ENCODE peak calls at places on chromosomes 13 and 19, in six cellular contexts. L is SJSA1; Q is MM.1S; S is mesenchymal stem cell; F is psoas muscle; X is CD8-positive, alpha-beta T cell. P is an unnamed sample.
A peak's percentile ranks its signal among the peaks of the same experiment; 100 is the strongest.

GRCh38 chr13:79522583-79522982 is 41.6 kb downstream of the NDFIP2 start:
- DNase-seq in L (no peak), Q (peak; percentile 77), S (no peak), F (no peak), X (no peak), P (no peak)

GRCh38 chr19:7699422-7700127 is 2.4 kb downstream of the FCER2 start:
- DNase-seq in L (no peak), Q (no peak), S (no peak), F (no peak), X (no peak), P (no peak)

GRCh38 chr19:48928164-48929005 is 5.1 kb upstream of the DHDH start:
- DNase-seq in L (no peak), Q (no peak), S (no peak), F (no peak), X (no peak), P (no peak)

GRCh38 chr13:60837806-60838205 is 440.8 kb downstream of the TDRD3 start:
- DNase-seq in L (no peak), Q (no peak), S (peak; percentile 3), F (no peak), X (no peak), P (no peak)

GRCh38 chr19:38252935-38253691 is 3.1 kb downstream of the PPP1R14A start:
- DNase-seq in L (no peak), Q (no peak), S (peak; percentile 51), F (peak; percentile 57), X (no peak), P (peak; percentile 74)

GRCh38 chr13:69279213-69279612 is 828.4 kb upstream of the ATXN8OS start:
- DNase-seq in L (no peak), Q (peak; percentile 40), S (no peak), F (no peak), X (no peak), P (no peak)

GRCh38 chr19:20254151-20254550 is 87.1 kb downstream of the ZNF486 start:
- DNase-seq in L (no peak), Q (no peak), S (no peak), F (no peak), X (no peak), P (no peak)

GRCh38 chr13:113208424-113209335 is at the start of gene PCID2:
- DNase-seq in L (peak; percentile 86), Q (peak; percentile 92), S (peak; percentile 90), F (peak; percentile 94), X (peak; percentile 91), P (peak; percentile 96)

GRCh38 chr19:10826236-10826635 is 9.8 kb downstream of the TMED1 start:
- DNase-seq in L (no peak), Q (no peak), S (no peak), F (peak; percentile 33), X (no peak), P (peak; percentile 18)

GRCh38 chr13:60591348-60591747 is 194.3 kb downstream of the TDRD3 start:
- DNase-seq in L (peak; percentile 80), Q (no peak), S (no peak), F (no peak), X (no peak), P (no peak)

GRCh38 chr13:51058461-51059167 is 52.5 kb downstream of the C13orf42 start:
- DNase-seq in L (no peak), Q (no peak), S (no peak), F (no peak), X (no peak), P (no peak)

GRCh38 chr13:46113596-46113995 is 8.8 kb upstream of the CPB2 start:
- DNase-seq in L (no peak), Q (no peak), S (peak; percentile 74), F (no peak), X (no peak), P (no peak)

GRCh38 chr13:99955107-99955746 is 16.3 kb downstream of the ZIC5 start:
- DNase-seq in L (no peak), Q (no peak), S (no peak), F (no peak), X (no peak), P (no peak)

GRCh38 chr19:5707576-5708575 is 12.1 kb downstream of the LONP1 start:
- DNase-seq in L (no peak), Q (no peak), S (no peak), F (no peak), X (no peak), P (peak; percentile 58)

GRCh38 chr13:53821632-53822031 is 793.0 kb downstream of the OLFM4 start:
- DNase-seq in L (no peak), Q (no peak), S (no peak), F (no peak), X (no peak), P (peak; percentile 9)

GRCh38 chr19:5380215-5380919 is 39.8 kb upstream of the PTPRS start:
- DNase-seq in L (no peak), Q (no peak), S (no peak), F (no peak), X (no peak), P (no peak)

GRCh38 chr19:5345895-5346386 is 5.3 kb upstream of the PTPRS start:
- DNase-seq in L (peak; percentile 85), Q (no peak), S (peak; percentile 70), F (no peak), X (no peak), P (no peak)

GRCh38 chr13:99737456-99737855 is 234.1 kb downstream of the ZIC5 start:
- DNase-seq in L (peak; percentile 52), Q (no peak), S (no peak), F (no peak), X (no peak), P (no peak)

GRCh38 chr13:108272333-108272732 is 2.8 kb downstream of the TNFSF13B start:
- DNase-seq in L (no peak), Q (no peak), S (peak; percentile 28), F (no peak), X (no peak), P (no peak)

GRCh38 chr13:34731486-34731885 is 210.6 kb upstream of the NBEA start:
- DNase-seq in L (no peak), Q (no peak), S (peak; percentile 10), F (no peak), X (no peak), P (no peak)

GRCh38 chr19:11479470-11480080 is 1.3 kb downstream of the ELAVL3 start:
- DNase-seq in L (no peak), Q (no peak), S (no peak), F (peak; percentile 65), X (no peak), P (peak; percentile 71)

GRCh38 chr13:35855531-35856019 is 275.6 kb downstream of the DCLK1 start:
- DNase-seq in L (no peak), Q (no peak), S (no peak), F (no peak), X (no peak), P (no peak)

GRCh38 chr19:13139633-13140311 is 10.4 kb downstream of the STX10 start:
- DNase-seq in L (no peak), Q (no peak), S (no peak), F (no peak), X (no peak), P (no peak)

GRCh38 chr19:28168557-28168956 is 1044.4 kb downstream of the UQCRFS1 start:
- DNase-seq in L (no peak), Q (no peak), S (no peak), F (no peak), X (no peak), P (no peak)

GRCh38 chr13:34655554-34655953 is 286.5 kb upstream of the NBEA start:
- DNase-seq in L (no peak), Q (no peak), S (peak; percentile 7), F (no peak), X (no peak), P (no peak)

GRCh38 chr13:47897411-47898050 is 103.5 kb downstream of the SUCLA2 start:
- DNase-seq in L (no peak), Q (no peak), S (no peak), F (no peak), X (no peak), P (no peak)

GRCh38 chr13:98476106-98476505 is 100.8 kb downstream of the STK24 start:
- DNase-seq in L (no peak), Q (no peak), S (no peak), F (no peak), X (peak; percentile 67), P (peak; percentile 39)

GRCh38 chr19:48965806-48966540 is 864 bp downstream of the FTL start:
- DNase-seq in L (peak; percentile 86), Q (peak; percentile 90), S (peak; percentile 85), F (peak; percentile 94), X (peak; percentile 85), P (peak; percentile 95)

GRCh38 chr13:25929816-25930215 is 122.0 kb downstream of the SHISA2 start:
- DNase-seq in L (no peak), Q (no peak), S (no peak), F (no peak), X (no peak), P (no peak)

GRCh38 chr13:25927966-25928365 is 123.8 kb downstream of the SHISA2 start:
- DNase-seq in L (no peak), Q (no peak), S (no peak), F (no peak), X (no peak), P (no peak)

GRCh38 chr13:25932353-25932752 is 119.5 kb downstream of the SHISA2 start:
- DNase-seq in L (no peak), Q (no peak), S (no peak), F (no peak), X (no peak), P (no peak)

GRCh38 chr13:25928941-25929505 is 122.8 kb downstream of the SHISA2 start:
- DNase-seq in L (no peak), Q (no peak), S (peak; percentile 54), F (no peak), X (no peak), P (no peak)

GRCh38 chr13:25930655-25931054 is 121.2 kb downstream of the SHISA2 start:
- DNase-seq in L (no peak), Q (no peak), S (no peak), F (no peak), X (no peak), P (no peak)
- H3K27me3 ChIP-seq in L (no peaks in the 10 kb centered on the region), Q (no peaks in the 10 kb centered on the region), S (peaks cover 33% of the 10 kb centered on the region), F (no peaks in the 10 kb centered on the region), X (no peaks in the 10 kb centered on the region), P (no peaks in the 10 kb centered on the region)

DNA sequence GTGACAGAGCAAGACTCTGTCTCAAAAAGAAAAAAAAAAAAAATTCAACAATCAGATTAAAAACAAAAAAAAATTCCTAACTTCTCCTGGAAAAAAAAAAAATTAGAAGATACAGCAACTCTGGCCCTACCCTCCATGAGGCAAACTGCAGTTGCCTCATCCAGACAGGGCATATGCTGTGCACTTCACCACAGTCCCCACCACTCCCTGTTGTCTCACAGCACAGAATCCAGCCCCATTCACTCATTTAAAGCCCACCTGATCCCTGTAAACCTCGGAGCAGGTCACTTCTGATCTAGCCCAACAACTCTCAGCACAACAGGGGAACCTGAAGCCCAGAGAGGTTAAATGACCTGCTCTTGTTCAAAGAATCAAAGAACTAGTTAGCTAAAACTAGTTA is 24.9 kb downstream of the RHPN2 start:
- DNase-seq in L (no peak), Q (no peak), S (no peak), F (no peak), X (no peak), P (no peak)
- H3K27ac ChIP-seq in L (no peak overlapping the region), Q (no peak overlapping the region), S (peak overlapping the region; percentile 97), F (no peak overlapping the region), X (no peak overlapping the region), P (no peak overlapping the region)

GRCh38 chr13:111458739-111459138 is 138.3 kb downstream of the TEX29 start:
- DNase-seq in L (peak; percentile 54), Q (no peak), S (no peak), F (no peak), X (no peak), P (no peak)
- H3K27me3 ChIP-seq in L (peaks cover 86% of the 10 kb centered on the region), Q (no peaks in the 10 kb centered on the region), S (peaks cover 50% of the 10 kb centered on the region), F (no peaks in the 10 kb centered on the region), X (no peaks in the 10 kb centered on the region), P (no peaks in the 10 kb centered on the region)

GRCh38 chr19:29616541-29616940 is 10.5 kb downstream of the POP4 start:
- DNase-seq in L (no peak), Q (no peak), S (no peak), F (no peak), X (no peak), P (no peak)
- H3K27ac ChIP-seq in L (no peak overlapping the region), Q (no peak overlapping the region), S (no peak overlapping the region), F (no peak overlapping the region), X (no peak overlapping the region), P (no peak overlapping the region)

P was measured in right cardiac atrium.